ENCODE peak calls at places on chromosome 1, in eight cellular contexts. One of them, this sample, is unnamed.

GRCh38 chr1:242813490-242814091 is 289.1 kb upstream of the PLD5 start:
- DNase-seq in heart left ventricle: no peak
- DNase-seq in HL-60: no peak
- DNase-seq in PC-9: no peak
- DNase-seq in ovary: no peak
- DNase-seq in CD4-positive, CD25-positive, alpha-beta regulatory T cell: no peak
- DNase-seq in IMR-90: no peak
- DNase-seq in upper lobe of right lung: no peak
- DNase-seq in this sample: no peak

GRCh38 chr1:50416150-50416527 is 7.1 kb downstream of the DMRTA2 start:
- DNase-seq in IMR-90: no peak
- DNase-seq in heart left ventricle: no peak
- DNase-seq in HL-60: no peak
- DNase-seq in CD4-positive, CD25-positive, alpha-beta regulatory T cell: no peak
- DNase-seq in PC-9: no peak
- DNase-seq in upper lobe of right lung: no peak
- DNase-seq in ovary: no peak
- DNase-seq in this sample: no peak

GRCh38 chr1:172492421-172492820 is 40.5 kb upstream of the SUCO start:
- DNase-seq in ovary: no peak
- DNase-seq in IMR-90: no peak
- DNase-seq in HL-60: no peak
- DNase-seq in PC-9: no peak
- DNase-seq in upper lobe of right lung: no peak
- DNase-seq in heart left ventricle: no peak
- DNase-seq in CD4-positive, CD25-positive, alpha-beta regulatory T cell: no peak
- DNase-seq in this sample: no peak

GRCh38 chr1:8844421-8845063 is 27.1 kb upstream of the RERE start:
- DNase-seq in IMR-90: no peak
- DNase-seq in upper lobe of right lung: no peak
- DNase-seq in PC-9: no peak
- DNase-seq in CD4-positive, CD25-positive, alpha-beta regulatory T cell: no peak
- DNase-seq in ovary: peak
- DNase-seq in HL-60: no peak
- DNase-seq in heart left ventricle: peak
- DNase-seq in this sample: no peak

GRCh38 chr1:202553560-202554038 is 156.7 kb downstream of the SYT2 start:
- DNase-seq in heart left ventricle: no peak
- DNase-seq in IMR-90: peak
- DNase-seq in upper lobe of right lung: no peak
- DNase-seq in HL-60: peak
- DNase-seq in ovary: no peak
- DNase-seq in PC-9: no peak
- DNase-seq in CD4-positive, CD25-positive, alpha-beta regulatory T cell: no peak
- DNase-seq in this sample: no peak

GRCh38 chr1:185439727-185440415 is 122.8 kb upstream of the IVNS1ABP start:
- DNase-seq in HL-60: no peak
- DNase-seq in upper lobe of right lung: no peak
- DNase-seq in CD4-positive, CD25-positive, alpha-beta regulatory T cell: no peak
- DNase-seq in PC-9: peak
- DNase-seq in IMR-90: peak
- DNase-seq in heart left ventricle: no peak
- DNase-seq in ovary: no peak
- DNase-seq in this sample: peak

GRCh38 chr1:81317191-81317590 is 483.5 kb upstream of the ADGRL2 start:
- DNase-seq in IMR-90: no peak
- DNase-seq in ovary: no peak
- DNase-seq in heart left ventricle: no peak
- DNase-seq in upper lobe of right lung: no peak
- DNase-seq in HL-60: no peak
- DNase-seq in PC-9: no peak
- DNase-seq in CD4-positive, CD25-positive, alpha-beta regulatory T cell: no peak
- DNase-seq in this sample: no peak

GRCh38 chr1:70499695-70500094 is 88.6 kb downstream of the CTH start:
- DNase-seq in heart left ventricle: no peak
- DNase-seq in IMR-90: no peak
- DNase-seq in upper lobe of right lung: no peak
- DNase-seq in CD4-positive, CD25-positive, alpha-beta regulatory T cell: no peak
- DNase-seq in PC-9: no peak
- DNase-seq in ovary: no peak
- DNase-seq in HL-60: peak
- DNase-seq in this sample: no peak

GRCh38 chr1:200253774-200254495 is 155.9 kb downstream of the ZNF281 start:
- DNase-seq in heart left ventricle: no peak
- DNase-seq in upper lobe of right lung: no peak
- DNase-seq in HL-60: no peak
- DNase-seq in IMR-90: peak
- DNase-seq in ovary: no peak
- DNase-seq in PC-9: no peak
- DNase-seq in CD4-positive, CD25-positive, alpha-beta regulatory T cell: no peak
- DNase-seq in this sample: no peak

GRCh38 chr1:28928306-28928987 is 14.1 kb downstream of the EPB41 start:
- DNase-seq in HL-60: no peak
- DNase-seq in CD4-positive, CD25-positive, alpha-beta regulatory T cell: no peak
- DNase-seq in upper lobe of right lung: no peak
- DNase-seq in IMR-90: no peak
- DNase-seq in PC-9: no peak
- DNase-seq in heart left ventricle: no peak
- DNase-seq in ovary: no peak
- DNase-seq in this sample: no peak

GRCh38 chr1:228734881-228735801 is at the start of gene RHOU:
- DNase-seq in IMR-90: peak
- DNase-seq in heart left ventricle: peak
- DNase-seq in PC-9: no peak
- DNase-seq in HL-60: peak
- DNase-seq in ovary: peak
- DNase-seq in CD4-positive, CD25-positive, alpha-beta regulatory T cell: peak
- DNase-seq in upper lobe of right lung: peak
- DNase-seq in this sample: no peak

GRCh38 chr1:38140025-38140487 is 93.5 kb upstream of the POU3F1 start:
- DNase-seq in PC-9: peak
- DNase-seq in CD4-positive, CD25-positive, alpha-beta regulatory T cell: no peak
- DNase-seq in HL-60: no peak
- DNase-seq in ovary: no peak
- DNase-seq in upper lobe of right lung: no peak
- DNase-seq in heart left ventricle: no peak
- DNase-seq in IMR-90: peak
- DNase-seq in this sample: no peak

GRCh38 chr1:88579598-88579997 is 104.5 kb upstream of the PKN2 start:
- DNase-seq in HL-60: no peak
- DNase-seq in CD4-positive, CD25-positive, alpha-beta regulatory T cell: no peak
- DNase-seq in upper lobe of right lung: no peak
- DNase-seq in IMR-90: no peak
- DNase-seq in ovary: no peak
- DNase-seq in heart left ventricle: no peak
- DNase-seq in PC-9: no peak
- DNase-seq in this sample: no peak

GRCh38 chr1:70459502-70460225 is 48.6 kb downstream of the CTH start:
- DNase-seq in upper lobe of right lung: no peak
- DNase-seq in HL-60: no peak
- DNase-seq in ovary: no peak
- DNase-seq in heart left ventricle: no peak
- DNase-seq in PC-9: no peak
- DNase-seq in CD4-positive, CD25-positive, alpha-beta regulatory T cell: no peak
- DNase-seq in IMR-90: peak
- DNase-seq in this sample: peak

GRCh38 chr1:232260861-232261260 is 369.1 kb downstream of the SIPA1L2 start:
- DNase-seq in heart left ventricle: no peak
- DNase-seq in IMR-90: no peak
- DNase-seq in CD4-positive, CD25-positive, alpha-beta regulatory T cell: no peak
- DNase-seq in HL-60: no peak
- DNase-seq in PC-9: peak
- DNase-seq in ovary: no peak
- DNase-seq in upper lobe of right lung: no peak
- DNase-seq in this sample: peak

GRCh38 chr1:24195146-24195545 is 8.1 kb upstream of the IFNLR1 start:
- DNase-seq in PC-9: no peak
- DNase-seq in HL-60: no peak
- DNase-seq in upper lobe of right lung: no peak
- DNase-seq in heart left ventricle: no peak
- DNase-seq in CD4-positive, CD25-positive, alpha-beta regulatory T cell: no peak
- DNase-seq in ovary: no peak
- DNase-seq in IMR-90: peak
- DNase-seq in this sample: no peak

DNA sequence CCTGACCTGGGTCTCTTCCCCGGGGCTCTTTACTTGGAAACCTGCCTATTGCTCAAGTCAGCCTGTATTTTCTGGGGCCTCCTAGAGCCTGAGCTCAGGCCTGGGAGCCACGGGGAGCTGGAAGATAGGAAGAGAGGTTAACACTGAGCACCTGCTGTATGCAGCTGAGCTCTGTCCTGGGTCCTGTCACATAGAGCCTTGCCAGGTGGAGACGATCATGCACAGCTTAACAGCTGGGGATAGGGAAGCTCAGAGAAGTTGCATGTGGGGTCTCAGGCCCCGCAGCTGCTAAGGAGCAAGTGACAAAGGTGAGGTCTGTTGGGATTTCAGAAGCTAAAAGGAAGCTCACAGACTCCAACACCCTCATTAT is 127.4 kb upstream of the TMEM51 start:
- DNase-seq in ovary: no peak
- DNase-seq in IMR-90: no peak
- DNase-seq in upper lobe of right lung: no peak
- DNase-seq in HL-60: no peak
- DNase-seq in heart left ventricle: peak
- DNase-seq in CD4-positive, CD25-positive, alpha-beta regulatory T cell: no peak
- DNase-seq in PC-9: no peak
- DNase-seq in this sample: no peak
- H3K27ac ChIP-seq in ovary: no peak
- H3K27ac ChIP-seq in IMR-90: no peak
- H3K27ac ChIP-seq in upper lobe of right lung: no peak
- H3K27ac ChIP-seq in HL-60: no peak
- H3K27ac ChIP-seq in heart left ventricle: no peak
- H3K27ac ChIP-seq in CD4-positive, CD25-positive, alpha-beta regulatory T cell: no peak
- H3K27ac ChIP-seq in PC-9: no peak
- H3K27ac ChIP-seq in this sample: no peak

DNA sequence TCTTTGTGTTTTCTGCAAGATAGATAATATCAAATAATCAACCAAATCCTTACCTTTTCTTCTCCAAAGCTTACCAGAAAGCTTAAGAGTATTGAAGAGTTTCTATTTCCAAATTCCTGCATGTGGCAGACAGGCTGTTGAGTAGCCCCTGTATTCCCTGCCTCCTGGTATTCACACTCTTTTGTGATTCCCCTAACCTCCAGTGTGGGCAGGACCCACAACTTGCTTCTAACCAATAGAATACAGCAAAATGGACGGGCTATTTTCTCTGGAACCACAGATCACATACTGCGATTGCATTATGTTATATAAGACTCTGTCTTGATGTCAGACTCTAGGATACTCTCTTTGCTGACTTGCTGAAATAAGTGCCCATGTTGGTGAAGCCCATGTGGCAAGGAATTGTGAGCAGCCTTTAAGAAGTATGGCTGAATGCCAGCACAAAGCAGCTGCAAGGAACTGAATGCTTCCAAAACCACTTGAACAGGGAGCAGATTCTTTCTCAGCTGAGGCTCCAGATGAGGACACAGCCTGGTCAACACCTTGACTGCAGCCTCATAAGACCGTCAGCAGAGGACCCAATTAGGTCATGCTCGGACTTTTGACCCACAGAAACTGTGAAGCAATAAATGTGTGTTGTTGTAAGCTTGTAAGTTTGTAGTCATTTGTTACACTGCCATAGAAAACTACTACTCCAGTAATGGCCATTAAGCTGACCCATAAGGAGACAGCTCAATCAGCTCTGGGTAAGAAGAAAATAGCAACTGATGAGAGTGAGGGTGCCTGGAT is 47.9 kb upstream of the PLXNA2 start:
- DNase-seq in CD4-positive, CD25-positive, alpha-beta regulatory T cell: no peak
- DNase-seq in IMR-90: no peak
- DNase-seq in upper lobe of right lung: no peak
- DNase-seq in PC-9: no peak
- DNase-seq in heart left ventricle: no peak
- DNase-seq in HL-60: no peak
- DNase-seq in ovary: no peak
- DNase-seq in this sample: no peak
- H3K27ac ChIP-seq in CD4-positive, CD25-positive, alpha-beta regulatory T cell: no peak
- H3K27ac ChIP-seq in IMR-90: no peak
- H3K27ac ChIP-seq in upper lobe of right lung: no peak
- H3K27ac ChIP-seq in PC-9: no peak
- H3K27ac ChIP-seq in heart left ventricle: no peak
- H3K27ac ChIP-seq in HL-60: no peak
- H3K27ac ChIP-seq in ovary: no peak
- H3K27ac ChIP-seq in this sample: no peak

GRCh38 chr1:1553821-1554494 is 13.5 kb upstream of the TMEM240 start:
- DNase-seq in heart left ventricle: no peak
- DNase-seq in PC-9: no peak
- DNase-seq in CD4-positive, CD25-positive, alpha-beta regulatory T cell: no peak
- DNase-seq in HL-60: no peak
- DNase-seq in ovary: no peak
- DNase-seq in upper lobe of right lung: no peak
- DNase-seq in IMR-90: no peak
- DNase-seq in this sample: no peak

GRCh38 chr1:1556505-1556904 is 16.1 kb upstream of the TMEM240 start:
- DNase-seq in heart left ventricle: no peak
- DNase-seq in upper lobe of right lung: no peak
- DNase-seq in HL-60: no peak
- DNase-seq in IMR-90: no peak
- DNase-seq in PC-9: no peak
- DNase-seq in CD4-positive, CD25-positive, alpha-beta regulatory T cell: no peak
- DNase-seq in ovary: no peak
- DNase-seq in this sample: no peak

GRCh38 chr1:1552263-1552639 is 11.8 kb upstream of the TMEM240 start:
- DNase-seq in HL-60: no peak
- DNase-seq in IMR-90: no peak
- DNase-seq in PC-9: no peak
- DNase-seq in heart left ventricle: no peak
- DNase-seq in CD4-positive, CD25-positive, alpha-beta regulatory T cell: no peak
- DNase-seq in upper lobe of right lung: no peak
- DNase-seq in ovary: no peak
- DNase-seq in this sample: no peak

GRCh38 chr1:1554926-1555915 is 14.8 kb upstream of the TMEM240 start:
- DNase-seq in heart left ventricle: no peak
- DNase-seq in CD4-positive, CD25-positive, alpha-beta regulatory T cell: no peak
- DNase-seq in PC-9: no peak
- DNase-seq in IMR-90: peak
- DNase-seq in HL-60: no peak
- DNase-seq in upper lobe of right lung: no peak
- DNase-seq in ovary: no peak
- DNase-seq in this sample: no peak

GRCh38 chr1:1554550-1554925 is 14.1 kb upstream of the TMEM240 start:
- DNase-seq in ovary: no peak
- DNase-seq in PC-9: no peak
- DNase-seq in heart left ventricle: no peak
- DNase-seq in upper lobe of right lung: no peak
- DNase-seq in HL-60: no peak
- DNase-seq in CD4-positive, CD25-positive, alpha-beta regulatory T cell: no peak
- DNase-seq in IMR-90: no peak
- DNase-seq in this sample: no peak
- H3K27ac ChIP-seq in ovary: no peak
- H3K27ac ChIP-seq in PC-9: no peak
- H3K27ac ChIP-seq in heart left ventricle: peak
- H3K27ac ChIP-seq in upper lobe of right lung: no peak
- H3K27ac ChIP-seq in HL-60: no peak
- H3K27ac ChIP-seq in CD4-positive, CD25-positive, alpha-beta regulatory T cell: no peak
- H3K27ac ChIP-seq in IMR-90: no peak
- H3K27ac ChIP-seq in this sample: no peak

DNA sequence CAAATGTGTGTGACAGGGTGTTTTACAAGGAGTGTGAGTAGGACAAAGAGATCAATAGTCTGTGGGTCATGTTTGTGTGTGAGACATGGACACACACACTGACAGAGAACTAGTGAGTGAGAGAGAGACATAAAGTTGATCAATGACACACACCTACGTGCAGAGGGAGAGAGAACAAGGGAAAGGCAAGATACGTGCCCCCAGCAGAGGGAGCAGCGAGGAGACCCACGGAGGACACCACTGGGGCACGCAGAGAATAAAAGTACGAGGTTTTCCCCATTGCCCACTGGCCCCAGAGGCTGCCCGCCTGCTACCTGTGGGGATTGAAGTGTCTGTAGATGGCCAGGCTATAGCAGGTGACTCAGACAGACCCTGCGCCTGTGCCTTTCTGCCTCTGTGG is 130.2 kb upstream of the CSF3R start:
- DNase-seq in upper lobe of right lung: no peak
- DNase-seq in IMR-90: no peak
- DNase-seq in CD4-positive, CD25-positive, alpha-beta regulatory T cell: no peak
- DNase-seq in PC-9: no peak
- DNase-seq in heart left ventricle: no peak
- DNase-seq in ovary: no peak
- DNase-seq in HL-60: no peak
- DNase-seq in this sample: no peak
- H3K27ac ChIP-seq in upper lobe of right lung: no peak
- H3K27ac ChIP-seq in IMR-90: no peak
- H3K27ac ChIP-seq in CD4-positive, CD25-positive, alpha-beta regulatory T cell: no peak
- H3K27ac ChIP-seq in PC-9: no peak
- H3K27ac ChIP-seq in heart left ventricle: no peak
- H3K27ac ChIP-seq in ovary: no peak
- H3K27ac ChIP-seq in HL-60: no peak
- H3K27ac ChIP-seq in this sample: no peak